ENCODE peak calls at places on chromosomes 4 and X, in four cellular contexts. F, C, V and R are unnamed samples.
A peak's percentile ranks its signal among the peaks of the same experiment; 100 is the strongest.

GRCh38 chrX:261167-261857 is 19.9 kb upstream of the PLCXD1 start:
- DNase-seq in C (no peak), V (no peak), F (no peak), R (no peak)

GRCh38 chr4:10119263-10119662 is 2.7 kb upstream of the WDR1 start:
- DNase-seq in C (no peak), V (no peak), F (no peak), R (no peak)

GRCh38 chr4:5798946-5799345 is 87.9 kb downstream of the EVC start:
- DNase-seq in C (no peak), F (no peak), V (no peak), R (no peak)

GRCh38 chrX:276588-277171 is 4.5 kb upstream of the PLCXD1 start:
- DNase-seq in C (no peak), V (peak; percentile 62), F (peak; percentile 46), R (no peak)

GRCh38 chrX:119398974-119399771 is at the start of gene SLC25A43:
- DNase-seq in V (peak; percentile 69), F (peak; percentile 86), C (peak; percentile 65), R (peak; percentile 69)

GRCh38 chrX:46903458-46904242 is 8.6 kb upstream of the JADE3 start:
- DNase-seq in C (peak; percentile 24), F (peak; percentile 12), V (peak; percentile 82), R (peak; percentile 31)

GRCh38 chr4:38128478-38129451 is 168.6 kb downstream of the PTTG2 start:
- DNase-seq in C (no peak), V (no peak), F (no peak), R (no peak)

GRCh38 chr4:140237616-140238352 is 83.8 kb upstream of the MAML3 start:
- DNase-seq in V (peak; percentile 88), F (no peak), C (no peak), R (no peak)

GRCh38 chr4:8267077-8267476 is 2.5 kb upstream of the HTRA3 start:
- DNase-seq in V (peak; percentile 73), C (peak; percentile 77), F (peak; percentile 81), R (peak; percentile 74)

GRCh38 chr4:31370866-31371465 is 650.8 kb downstream of the PCDH7 start:
- DNase-seq in V (peak; percentile 49), C (peak; percentile 1), F (peak; percentile 40), R (no peak)

GRCh38 chr4:47071863-47072441 is 40.6 kb downstream of the GABRB1 start:
- DNase-seq in F (no peak), V (no peak), C (no peak), R (no peak)

GRCh38 chr4:118032691-118033090 is 1.6 kb upstream of the NDST3 start:
- DNase-seq in V (peak; percentile 11), C (no peak), F (no peak), R (no peak)

GRCh38 chr4:25107827-25108516 is 52.3 kb downstream of the SEPSECS start:
- DNase-seq in C (no peak), F (no peak), V (no peak), R (no peak)

GRCh38 chr4:157270108-157270507 is 49.6 kb downstream of the GRIA2 start:
- DNase-seq in F (no peak), V (no peak), C (no peak), R (no peak)

GRCh38 chr4:23909671-23910070 is 19.8 kb upstream of the PPARGC1A start:
- DNase-seq in C (no peak), F (no peak), V (no peak), R (no peak)

GRCh38 chrX:17944833-17945497 is 83.9 kb upstream of the RAI2 start:
- DNase-seq in V (peak; percentile 15), F (peak; percentile 18), C (no peak), R (no peak)

GRCh38 chrX:108511721-108512120 is 72.1 kb downstream of the COL4A5 start:
- DNase-seq in C (no peak), V (no peak), F (no peak), R (no peak)

GRCh38 chr4:8097721-8098345 is 60.8 kb downstream of the ABLIM2 start:
- DNase-seq in F (no peak), C (no peak), V (no peak), R (no peak)

GRCh38 chrX:14697453-14697852 is 168.1 kb downstream of the GLRA2 start:
- DNase-seq in C (peak; percentile 0), F (peak; percentile 6), V (peak; percentile 59), R (peak; percentile 4)

GRCh38 chr4:54368861-54369260 is 139.8 kb downstream of the PDGFRA start:
- DNase-seq in F (no peak), C (no peak), V (no peak), R (no peak)

GRCh38 chr4:102693266-102693850 is 67.4 kb downstream of the MANBA start:
- DNase-seq in F (no peak), V (no peak), C (no peak), R (no peak)

GRCh38 chr4:8525383-8526120 is 54.6 kb upstream of the GPR78 start:
- DNase-seq in C (no peak), F (no peak), V (no peak), R (no peak)

GRCh38 chrX:111387470-111387869 is 24.5 kb downstream of the DCX start:
- DNase-seq in V (no peak), F (no peak), C (no peak), R (no peak)

GRCh38 chr4:6403400-6403685 is 69.1 kb downstream of the PPP2R2C start:
- DNase-seq in C (no peak), F (no peak), V (no peak), R (no peak)

GRCh38 chr4:121951570-121952110 is at the start of gene TRPC3:
- DNase-seq in V (peak; percentile 69), F (peak; percentile 43), C (peak; percentile 30), R (no peak)

GRCh38 chr4:37243722-37244582 is 591 bp upstream of the NWD2 start:
- DNase-seq in C (peak; percentile 9), V (peak; percentile 25), F (no peak), R (no peak)

GRCh38 chr4:103075435-103075893 is 1.1 kb downstream of the SLC9B2 start:
- DNase-seq in V (peak; percentile 26), F (no peak), C (no peak), R (no peak)

GRCh38 chr4:3318561-3319021 is 25.8 kb downstream of the RGS12 start:
- DNase-seq in F (peak; percentile 46), V (no peak), C (no peak), R (no peak)

GRCh38 chrX:122913764-122914163 is 270.3 kb upstream of the GRIA3 start:
- DNase-seq in F (no peak), C (no peak), V (no peak), R (no peak)

GRCh38 chr4:2141762-2142520 is 82.8 kb downstream of the NAT8L start:
- DNase-seq in F (no peak), C (no peak), V (no peak), R (no peak)

GRCh38 chrX:44675364-44676024 is 132.8 kb upstream of the FUNDC1 start:
- DNase-seq in V (peak; percentile 76), F (peak; percentile 5), C (no peak), R (no peak)

GRCh38 chr4:40264995-40265909 is 68.4 kb downstream of the RHOH start:
- DNase-seq in V (peak; percentile 67), F (peak; percentile 66), C (no peak), R (no peak)

GRCh38 chrX:30504309-30504708 is 73.3 kb downstream of the TASL start:
- DNase-seq in F (peak; percentile 11), C (no peak), V (peak; percentile 8), R (no peak)

GRCh38 chr4:147984065-147984777 is 252.3 kb downstream of the ARHGAP10 start:
- DNase-seq in V (peak; percentile 55), C (peak; percentile 16), F (peak; percentile 71), R (no peak)

GRCh38 chr4:167117273-167117672 is 117.0 kb downstream of the SPOCK3 start:
- DNase-seq in F (no peak), C (no peak), V (no peak), R (no peak)
- TF ChIP-seq TAF1 in F (no peak), C (no peak), V (no peak), R (no peak)

GRCh38 chr4:84688605-84689004 is 105.7 kb downstream of the CDS1 start:
- DNase-seq in C (no peak), F (no peak), V (no peak), R (no peak)

GRCh38 chr4:84691800-84692199 is 108.9 kb downstream of the CDS1 start:
- DNase-seq in V (no peak), C (no peak), F (no peak), R (no peak)

GRCh38 chr4:84690481-84690880 is 107.6 kb downstream of the CDS1 start:
- DNase-seq in C (no peak), V (no peak), F (no peak), R (no peak)

GRCh38 chr4:84697159-84697558 is 114.2 kb downstream of the CDS1 start:
- DNase-seq in F (no peak), C (no peak), V (no peak), R (no peak)

DNA sequence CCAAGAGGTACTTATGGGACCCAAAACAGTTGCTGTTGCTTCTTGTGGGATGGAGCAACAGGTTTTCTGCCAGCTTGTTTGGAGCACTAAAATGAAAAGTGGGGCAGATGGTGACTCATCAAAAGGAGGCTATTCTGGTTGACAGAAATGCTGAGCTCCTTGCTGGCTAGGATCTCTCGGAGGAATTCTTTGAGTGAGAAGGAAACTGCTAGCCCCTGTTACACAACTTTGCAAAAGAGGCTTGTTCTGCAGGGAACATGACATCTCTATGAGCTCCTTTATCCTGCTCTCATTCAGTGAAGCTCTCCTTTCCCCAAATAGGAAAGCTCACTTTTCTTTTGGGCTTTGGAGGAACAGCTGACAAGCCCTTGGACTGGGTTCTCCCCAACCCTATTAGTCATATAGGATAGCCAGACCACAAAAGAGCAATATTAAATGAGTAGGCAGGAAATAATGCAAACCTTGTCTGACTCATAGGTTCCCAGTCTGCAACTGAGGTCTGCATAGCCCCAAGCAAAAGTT is 108.3 kb downstream of the CDS1 start:
- DNase-seq in C (no peak), V (no peak), F (no peak), R (no peak)
- TF ChIP-seq TAF1 in C (no peak), V (no peak), F (no peak), R (no peak)

DNA sequence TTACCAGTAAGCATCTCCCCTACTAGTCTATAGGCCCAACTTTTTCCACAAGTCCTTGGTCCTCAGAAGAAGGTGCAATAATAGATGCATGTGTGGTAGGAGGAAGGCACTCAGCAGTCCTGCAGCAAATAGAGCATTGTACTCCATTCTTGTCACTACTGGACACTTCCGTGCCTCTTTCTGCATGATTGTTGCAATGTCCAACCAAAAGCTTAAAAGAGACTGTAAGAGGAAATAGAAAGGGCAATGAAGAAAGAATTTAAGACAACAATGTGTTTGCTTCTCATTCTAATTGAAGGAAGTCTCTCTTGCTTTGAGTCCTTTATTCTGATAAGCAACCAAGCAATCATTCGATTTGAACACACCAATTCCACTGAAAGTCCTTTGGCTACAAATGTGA is 3.0 kb downstream of the MAPK10 start:
- DNase-seq in C (no peak), V (no peak), F (no peak), R (no peak)
- TF ChIP-seq TAF1 in C (no peak), V (no peak), F (no peak), R (no peak)

GRCh38 chr4:149910604-149911367 is 95.1 kb upstream of the IQCM start:
- DNase-seq in C (no peak), V (no peak), F (no peak), R (no peak)
- TF ChIP-seq TAF1 in C (no peak), V (no peak), F (no peak), R (no peak)

GRCh38 chr4:149755969-149756368 is 59.7 kb downstream of the IQCM start:
- DNase-seq in F (no peak), V (no peak), C (no peak), R (no peak)

GRCh38 chr4:149749769-149750168 is 65.9 kb downstream of the IQCM start:
- DNase-seq in F (no peak), C (no peak), V (no peak), R (no peak)

GRCh38 chr4:149752729-149753128 is 62.9 kb downstream of the IQCM start:
- DNase-seq in V (no peak), C (no peak), F (no peak), R (no peak)

GRCh38 chr4:149754526-149754925 is 61.1 kb downstream of the IQCM start:
- DNase-seq in F (no peak), V (no peak), C (no peak), R (no peak)

GRCh38 chr4:149751174-149751573 is 64.5 kb downstream of the IQCM start:
- DNase-seq in F (no peak), C (no peak), V (no peak), R (no peak)
- TF ChIP-seq TAF1 in F (no peak), C (no peak), V (no peak), R (no peak)